ENCODE peak calls at places on chromosome 3, in five cellular contexts. C is A549, O is GM12878, I is K562, Z is HepG2. A is an unnamed sample.

GRCh38 chr3:40939113-40940070 is 259.9 kb upstream of the CTNNB1 start:
- DNase-seq in C (no peak), O (no peak), I (no peak), Z (no peak), A (no peak)

GRCh38 chr3:197460639-197461038 is 95.1 kb downstream of the BDH1 start:
- DNase-seq in C (no peak), O (no peak), I (no peak), Z (no peak), A (no peak)

GRCh38 chr3:43997788-43998373 is 243.8 kb upstream of the TOPAZ1 start:
- DNase-seq in C (no peak), O (no peak), I (no peak), Z (no peak), A (no peak)

GRCh38 chr3:159762981-159763465 is 225.6 kb upstream of the IL12A start:
- DNase-seq in C (peak; percentile 78), O (no peak), I (peak; percentile 2), Z (no peak), A (no peak)

GRCh38 chr3:133563186-133563591 is 10.3 kb upstream of the CDV3 start:
- DNase-seq in C (no peak), O (no peak), I (no peak), Z (no peak), A (no peak)

GRCh38 chr3:42129014-42129953 is 38.1 kb downstream of the TRAK1 start:
- DNase-seq in C (peak; percentile 26), O (no peak), I (no peak), Z (peak; percentile 47), A (no peak)

GRCh38 chr3:12707425-12707824 is 43.5 kb upstream of the RAF1 start:
- DNase-seq in C (no peak), O (no peak), I (no peak), Z (no peak), A (peak; percentile 75)

GRCh38 chr3:99579246-99579645 is 59.1 kb upstream of the COL8A1 start:
- DNase-seq in C (no peak), O (no peak), I (no peak), Z (peak; percentile 4), A (no peak)

GRCh38 chr3:124856687-124857086 is 30.5 kb downstream of the ITGB5 start:
- DNase-seq in C (no peak), O (no peak), I (no peak), Z (no peak), A (no peak)

GRCh38 chr3:196976891-196977420 is 8.3 kb upstream of the PIGZ start:
- DNase-seq in C (no peak), O (no peak), I (no peak), Z (no peak), A (no peak)

GRCh38 chr3:177453087-177453844 is 256.0 kb upstream of the TBL1XR1 start:
- DNase-seq in C (no peak), O (no peak), I (no peak), Z (no peak), A (no peak)

GRCh38 chr3:196274585-196274984 is 12.9 kb downstream of the PCYT1A start:
- DNase-seq in C (no peak), O (peak; percentile 84), I (peak; percentile 84), Z (no peak), A (no peak)

GRCh38 chr3:189303584-189303983 is 131.8 kb downstream of the TPRG1 start:
- DNase-seq in C (peak; percentile 8), O (no peak), I (no peak), Z (no peak), A (no peak)

GRCh38 chr3:5731100-5731499 is 543.6 kb downstream of the EDEM1 start:
- DNase-seq in C (no peak), O (no peak), I (peak; percentile 36), Z (no peak), A (peak; percentile 34)

GRCh38 chr3:191331443-191331842 is 1.1 kb upstream of the UTS2B start:
- DNase-seq in C (no peak), O (no peak), I (no peak), Z (no peak), A (no peak)

GRCh38 chr3:185732782-185733181 is 92.1 kb downstream of the IGF2BP2 start:
- DNase-seq in C (no peak), O (no peak), I (no peak), Z (peak; percentile 76), A (no peak)

GRCh38 chr3:176905331-176905730 is 292.0 kb downstream of the TBL1XR1 start:
- DNase-seq in C (no peak), O (no peak), I (no peak), Z (no peak), A (no peak)

GRCh38 chr3:148925841-148926240 is 60.7 kb downstream of the CPA3 start:
- DNase-seq in C (no peak), O (no peak), I (no peak), Z (no peak), A (no peak)

GRCh38 chr3:24678441-24678865 is 183.8 kb upstream of the THRB start:
- DNase-seq in C (no peak), O (no peak), I (peak; percentile 15), Z (no peak), A (peak; percentile 93)

GRCh38 chr3:2847062-2847841 is 262.9 kb downstream of the IL5RA start:
- DNase-seq in C (no peak), O (no peak), I (no peak), Z (no peak), A (no peak)

GRCh38 chr3:30681276-30682211 is 75.1 kb downstream of the TGFBR2 start:
- DNase-seq in C (no peak), O (no peak), I (no peak), Z (no peak), A (no peak)

GRCh38 chr3:37115451-37115850 is 58.9 kb downstream of the LRRFIP2 start:
- DNase-seq in C (no peak), O (no peak), I (no peak), Z (no peak), A (no peak)

GRCh38 chr3:168116279-168116678 is 20.6 kb upstream of the GOLIM4 start:
- DNase-seq in C (no peak), O (no peak), I (peak; percentile 94), Z (no peak), A (no peak)

GRCh38 chr3:27903447-27903846 is 181.3 kb upstream of the EOMES start:
- DNase-seq in C (no peak), O (no peak), I (no peak), Z (no peak), A (no peak)

GRCh38 chr3:53804697-53805462 is 41.3 kb downstream of the CHDH start:
- DNase-seq in C (peak; percentile 62), O (no peak), I (no peak), Z (no peak), A (no peak)

GRCh38 chr3:57078366-57079220 is 18.1 kb downstream of the SPATA12 start:
- DNase-seq in C (peak; percentile 51), O (no peak), I (peak; percentile 50), Z (peak; percentile 30), A (peak; percentile 94)

GRCh38 chr3:50089603-50089945 is 855 bp downstream of the RBM5 start:
- DNase-seq in C (peak; percentile 15), O (no peak), I (no peak), Z (no peak), A (peak; percentile 37)

GRCh38 chr3:190225186-190225692 is 97.0 kb downstream of the CLDN1 start:
- DNase-seq in C (no peak), O (no peak), I (no peak), Z (peak; percentile 29), A (peak; percentile 38)

GRCh38 chr3:133211449-133211848 is 173.3 kb downstream of the TMEM108 start:
- DNase-seq in C (no peak), O (peak; percentile 78), I (peak; percentile 30), Z (no peak), A (peak; percentile 86)

GRCh38 chr3:158791259-158791920 is 10.5 kb upstream of the MFSD1 start:
- DNase-seq in C (peak; percentile 54), O (no peak), I (peak; percentile 78), Z (peak; percentile 58), A (peak; percentile 81)

GRCh38 chr3:144162042-144162441 is 190.4 kb downstream of the DIPK2A start:
- DNase-seq in C (peak; percentile 12), O (no peak), I (no peak), Z (peak; percentile 75), A (no peak)

GRCh38 chr3:77411990-77412389 is 372.1 kb downstream of the ROBO2 start:
- DNase-seq in C (no peak), O (no peak), I (no peak), Z (no peak), A (no peak)

GRCh38 chr3:142910280-142910679 is 21.4 kb upstream of the PCOLCE2 start:
- DNase-seq in C (no peak), O (no peak), I (no peak), Z (no peak), A (no peak)

GRCh38 chr3:119945286-119945685 is 149.0 kb downstream of the GSK3B start:
- DNase-seq in C (no peak), O (no peak), I (peak; percentile 42), Z (no peak), A (no peak)

DNA sequence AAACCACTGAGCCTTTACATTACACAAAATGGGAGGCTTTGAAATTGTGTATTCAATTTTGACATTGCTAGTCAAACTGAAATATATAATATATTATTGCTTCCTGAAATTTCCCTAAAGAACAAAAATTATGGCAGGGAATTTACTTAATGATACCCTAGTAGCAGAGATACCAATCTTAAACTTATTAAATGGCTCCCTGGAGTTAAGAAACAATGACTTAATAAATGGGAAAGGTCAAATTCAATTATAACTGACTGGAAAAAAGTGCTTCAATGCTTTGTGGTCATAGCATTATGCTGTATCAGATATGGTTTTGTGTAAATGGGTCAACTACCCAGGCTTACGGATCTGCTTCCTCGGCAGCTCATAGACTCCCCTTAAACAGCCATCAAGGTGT is 244.1 kb downstream of the CNTN3 start:
- DNase-seq in C (no peak), O (no peak), I (no peak), Z (no peak), A (no peak)
- TF ChIP-seq CTCF in C (no peak), O (no peak), I (no peak), Z (no peak), A (no peak)

GRCh38 chr3:114454592-114455251 is 160.9 kb downstream of the TIGIT start:
- DNase-seq in C (no peak), O (no peak), I (no peak), Z (no peak), A (no peak)
- TF ChIP-seq POLR2A in C (no peak), O (no peak), I (no peak), Z (no peak), A (no peak)

GRCh38 chr3:81291586-81291985 is 469.9 kb downstream of the GBE1 start:
- DNase-seq in C (no peak), O (no peak), I (no peak), Z (no peak), A (no peak)
- TF ChIP-seq MYC in C (no peak), O (no peak), I (no peak), Z (no peak), A (no peak)

GRCh38 chr3:62208385-62208784 is 165.0 kb downstream of the FEZF2 start:
- DNase-seq in C (no peak), O (no peak), I (no peak), Z (no peak), A (no peak)

GRCh38 chr3:62210016-62210415 is 163.3 kb downstream of the FEZF2 start:
- DNase-seq in C (no peak), O (no peak), I (no peak), Z (no peak), A (no peak)

GRCh38 chr3:62214850-62215249 is 158.5 kb downstream of the FEZF2 start:
- DNase-seq in C (no peak), O (no peak), I (no peak), Z (no peak), A (no peak)

GRCh38 chr3:62207197-62207596 is 166.2 kb downstream of the FEZF2 start:
- DNase-seq in C (no peak), O (no peak), I (no peak), Z (no peak), A (no peak)

GRCh38 chr3:62211675-62212429 is 161.5 kb downstream of the FEZF2 start:
- DNase-seq in C (peak; percentile 3), O (no peak), I (no peak), Z (no peak), A (no peak)
- TF ChIP-seq CTCF in C (no peak), O (no peak), I (no peak), Z (no peak), A (no peak)